ENCODE peak calls at places on chromosome 13, in four cellular contexts. F is left ventricle myocardium inferior, C is GM23338, N is body of pancreas. E is an unnamed sample. For H3K4me1, the result is how much of the 10 kb centered on the place peaks cover.

GRCh38 chr13:30872685-30873443 is 33.2 kb upstream of the MEDAG start:
- DNase-seq in F (no peak), N (peak), C (peak), E (no peak)

GRCh38 chr13:98420560-98421175 is 156.2 kb downstream of the STK24 start:
- DNase-seq in N (no peak), F (no peak), C (no peak), E (no peak)

GRCh38 chr13:28320884-28321574 is 173.9 kb downstream of the FLT1 start:
- DNase-seq in C (no peak), F (no peak), N (no peak), E (no peak)

GRCh38 chr13:110396913-110397379 is 89.9 kb downstream of the COL4A2 start:
- DNase-seq in C (no peak), F (peak), N (peak), E (no peak)

GRCh38 chr13:24684600-24684998 is 4.4 kb downstream of the ATP12A start:
- DNase-seq in F (no peak), C (no peak), N (no peak), E (no peak)

GRCh38 chr13:97015661-97016350 is 21.5 kb upstream of the OXGR1 start:
- DNase-seq in F (no peak), N (no peak), C (no peak), E (no peak)

GRCh38 chr13:105177265-105177900 is 1358.1 kb downstream of the EFNB2 start:
- DNase-seq in F (no peak), N (no peak), C (no peak), E (no peak)

GRCh38 chr13:23778879-23779278 is 110.3 kb downstream of the MIPEP start:
- DNase-seq in F (no peak), N (no peak), C (no peak), E (no peak)

GRCh38 chr13:99749627-99750026 is 221.9 kb downstream of the ZIC5 start:
- DNase-seq in C (peak), F (no peak), N (no peak), E (no peak)

GRCh38 chr13:99743079-99743478 is 228.5 kb downstream of the ZIC5 start:
- DNase-seq in F (no peak), C (no peak), N (no peak), E (no peak)

GRCh38 chr13:99750951-99751350 is 220.6 kb downstream of the ZIC5 start:
- DNase-seq in N (no peak), C (no peak), F (no peak), E (no peak)

GRCh38 chr13:99751517-99752199 is 219.9 kb downstream of the ZIC5 start:
- DNase-seq in C (no peak), N (no peak), F (no peak), E (no peak)

GRCh38 chr13:99746857-99747710 is 224.5 kb downstream of the ZIC5 start:
- DNase-seq in F (no peak), N (no peak), C (peak), E (no peak)
- H3K4me1 ChIP-seq in F (under half), N (under half), C (half or more), E (under half)

GRCh38 chr13:113110048-113110851 is 4.7 kb downstream of the F7 start:
- DNase-seq in F (no peak), N (no peak), C (peak), E (no peak)
- H3K4me3 ChIP-seq in F (peak), N (no peak), C (peak), E (no peak)

GRCh38 chr13:52686381-52686780 is 33.7 kb downstream of the SUGT1 start:
- DNase-seq in F (no peak), N (no peak), C (no peak), E (no peak)
- H3K27ac ChIP-seq in F (no peak), N (no peak), C (no peak), E (no peak)

DNA sequence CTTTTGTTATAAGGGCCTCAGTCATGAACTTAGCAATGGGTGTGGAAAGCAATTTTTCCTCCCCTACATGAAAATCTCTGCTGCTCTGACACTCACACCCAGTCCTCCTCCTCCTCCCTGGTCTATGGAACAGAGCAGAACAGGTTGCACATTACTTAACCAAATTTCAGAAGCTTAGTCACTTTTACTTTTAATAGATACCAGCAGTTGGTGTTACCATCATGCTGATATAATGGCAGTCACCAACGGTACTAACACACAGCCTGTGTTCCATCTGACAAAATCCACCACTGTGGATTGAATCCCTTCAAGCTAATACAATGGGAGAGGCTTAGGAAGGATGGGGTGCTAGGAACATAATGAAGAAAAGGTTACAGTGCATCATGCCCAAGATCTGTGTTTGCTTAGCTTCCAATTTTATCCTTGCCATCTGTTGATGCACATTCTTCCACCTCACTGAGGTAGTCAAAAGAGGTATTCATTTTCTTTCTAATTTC is 9.8 kb downstream of the TPT1 start:
- DNase-seq in N (no peak), F (no peak), C (no peak), E (no peak)
- H3K4me1 ChIP-seq in N (under half), F (half or more), C (under half), E (half or more)

E was measured in CD4-positive, CD25-positive, alpha-beta regulatory T cell.